ENCODE peak calls at places on chromosomes 12 and 14, in five cellular contexts. D is MCF 10A, W is astrocyte of the spinal cord, C is GM13976, P is dorsolateral prefrontal cortex. G is an unnamed sample.
A peak's percentile ranks its signal among the peaks of the same experiment; 100 is the strongest.

GRCh38 chr12:91413591-91413990 is 231.0 kb upstream of the DCN start:
- DNase-seq in D (peak; percentile 85), W (peak; percentile 43), C (no peak), P (no peak), G (no peak)

GRCh38 chr12:20142956-20143355 is 225.4 kb upstream of the PDE3A start:
- DNase-seq in D (no peak), W (no peak), C (no peak), P (no peak), G (no peak)

GRCh38 chr12:66087365-66087943 is 43.1 kb downstream of the LLPH start:
- DNase-seq in D (peak; percentile 79), W (peak; percentile 79), C (peak; percentile 57), P (peak; percentile 55), G (peak; percentile 75)

GRCh38 chr14:58107947-58108552 is 44.0 kb downstream of the ARMH4 start:
- DNase-seq in D (peak; percentile 56), W (peak; percentile 78), C (peak; percentile 48), P (no peak), G (peak; percentile 40)

GRCh38 chr12:52023976-52024688 is 17.4 kb downstream of the TAMALIN start:
- DNase-seq in D (no peak), W (no peak), C (no peak), P (no peak), G (no peak)

GRCh38 chr12:112418596-112419268 is at the start of gene PTPN11:
- DNase-seq in D (peak; percentile 80), W (peak; percentile 83), C (peak; percentile 92), P (peak; percentile 93), G (peak; percentile 84)

GRCh38 chr12:91138337-91138905 is 27.1 kb upstream of the LUM start:
- DNase-seq in D (no peak), W (no peak), C (no peak), P (no peak), G (no peak)

GRCh38 chr14:72754949-72755348 is 139.0 kb downstream of the DPF3 start:
- DNase-seq in D (no peak), W (no peak), C (no peak), P (no peak), G (no peak)

GRCh38 chr12:102849722-102850447 is 67.2 kb downstream of the PAH start:
- DNase-seq in D (no peak), W (no peak), C (no peak), P (no peak), G (no peak)

GRCh38 chr12:102847131-102847530 is 69.9 kb downstream of the PAH start:
- DNase-seq in D (no peak), W (no peak), C (no peak), P (no peak), G (no peak)

GRCh38 chr12:102851246-102851645 is 65.8 kb downstream of the PAH start:
- DNase-seq in D (no peak), W (no peak), C (no peak), P (no peak), G (no peak)

DNA sequence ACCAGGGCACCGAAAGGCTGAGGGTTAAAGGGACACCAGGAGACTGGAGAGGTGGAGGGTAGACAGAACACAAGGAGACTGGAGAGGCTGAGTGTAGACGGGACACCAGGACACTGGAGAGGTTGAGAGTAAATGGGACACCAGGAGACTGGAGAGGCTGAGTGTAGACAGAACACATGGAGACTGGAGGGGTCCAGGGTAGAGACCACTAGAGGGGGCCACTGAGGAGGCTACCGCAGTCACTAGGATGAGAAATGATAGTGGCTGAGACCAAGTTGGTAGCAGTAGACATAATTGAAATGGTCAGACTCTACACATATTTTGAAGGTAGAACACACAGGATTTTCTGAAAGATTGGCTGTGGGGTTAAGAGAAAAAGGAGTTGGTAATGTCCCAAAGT is 68.2 kb downstream of the PAH start:
- DNase-seq in D (no peak), W (no peak), C (no peak), P (no peak), G (no peak)
- TF ChIP-seq CTCF in D (no peak), W (no peak), C (no peak), P (no peak), G (no peak)

GRCh38 chr14:93337143-93337753 is 4.4 kb upstream of the BTBD7 start:
- DNase-seq in D (no peak), W (no peak), C (no peak), P (no peak), G (no peak)

GRCh38 chr14:93332853-93333630 is at the start of gene BTBD7:
- DNase-seq in D (peak; percentile 95), W (peak; percentile 96), C (peak; percentile 98), P (peak; percentile 95), G (peak; percentile 96)

GRCh38 chr14:93343266-93343665 is 3.7 kb upstream of the COX8C start:
- DNase-seq in D (no peak), W (no peak), C (no peak), P (no peak), G (no peak)

GRCh38 chr14:93333631-93334095 is 827 bp upstream of the BTBD7 start:
- DNase-seq in D (no peak), W (peak; percentile 22), C (no peak), P (no peak), G (no peak)

DNA sequence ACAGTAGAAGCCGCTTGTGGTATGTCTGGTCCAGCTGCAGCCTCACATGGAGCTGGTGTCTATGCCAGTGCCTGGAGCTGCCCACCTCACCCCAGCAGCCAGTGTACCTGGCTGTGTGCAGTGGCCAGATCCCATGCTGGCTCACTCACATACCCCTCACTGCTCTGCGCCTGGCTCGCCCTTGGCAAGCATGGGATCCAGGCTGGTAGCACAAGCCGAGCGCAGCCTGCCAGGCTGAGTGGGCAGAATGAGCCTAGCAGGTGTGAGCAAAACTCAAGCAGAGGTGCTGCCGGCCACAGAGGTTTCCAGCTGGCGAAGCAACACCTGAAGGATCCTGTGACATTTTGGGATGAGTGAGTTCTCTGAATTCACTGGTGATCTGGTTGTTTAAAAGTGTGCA is 5.0 kb upstream of the BTBD7 start:
- DNase-seq in D (no peak), W (no peak), C (no peak), P (no peak), G (no peak)
- TF ChIP-seq CTCF in D (no peak), W (no peak), C (no peak), P (no peak), G (no peak)

GRCh38 chr12:127623362-127623761 is 643.6 kb upstream of the TMEM132C start:
- DNase-seq in D (no peak), W (no peak), C (no peak), P (no peak), G (no peak)
- TF ChIP-seq CTCF in D (no peak), W (no peak), C (no peak), P (no peak), G (no peak)

DNA sequence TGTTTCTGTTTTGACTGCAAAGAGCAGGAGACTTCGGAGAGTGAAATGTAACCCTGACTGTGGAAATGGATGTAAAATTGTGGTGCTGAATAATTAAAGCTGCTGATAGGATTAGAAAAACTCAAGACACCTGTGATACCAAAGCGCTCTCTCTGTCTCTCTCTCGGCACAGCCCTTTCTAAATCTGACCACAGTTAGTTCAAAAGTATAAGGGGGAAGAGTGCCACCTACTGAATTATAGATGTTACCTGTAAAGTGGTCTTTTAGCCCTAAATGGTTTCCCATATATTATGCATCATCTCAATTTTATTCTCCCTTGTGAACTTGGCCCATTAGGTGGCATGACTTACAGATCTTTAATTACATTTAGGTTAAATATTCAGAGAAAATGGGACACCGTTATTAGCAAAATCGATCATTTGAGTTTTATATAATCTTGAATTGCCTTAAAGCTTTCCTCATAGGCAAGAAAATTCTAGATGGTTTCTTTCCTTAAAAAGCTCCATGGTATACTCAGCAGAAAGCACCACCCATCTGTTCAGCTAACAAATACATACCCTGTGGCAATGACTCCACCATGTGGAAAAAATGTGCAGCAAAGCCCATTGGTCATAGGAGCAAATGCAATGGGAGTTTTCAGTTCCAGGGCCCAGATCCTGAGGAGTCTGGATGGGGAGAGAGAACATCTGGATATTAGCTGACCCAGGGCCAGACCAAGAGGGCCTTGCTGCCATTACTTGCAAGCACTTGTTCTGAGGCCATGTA is 18.1 kb downstream of the RFC5 start:
- DNase-seq in D (peak; percentile 64), W (peak; percentile 50), C (no peak), P (no peak), G (no peak)
- TF ChIP-seq CTCF in D (peak; percentile 49), W (peak; percentile 55), C (peak; percentile 23), P (peak; percentile 52), G (peak; percentile 55)

DNA sequence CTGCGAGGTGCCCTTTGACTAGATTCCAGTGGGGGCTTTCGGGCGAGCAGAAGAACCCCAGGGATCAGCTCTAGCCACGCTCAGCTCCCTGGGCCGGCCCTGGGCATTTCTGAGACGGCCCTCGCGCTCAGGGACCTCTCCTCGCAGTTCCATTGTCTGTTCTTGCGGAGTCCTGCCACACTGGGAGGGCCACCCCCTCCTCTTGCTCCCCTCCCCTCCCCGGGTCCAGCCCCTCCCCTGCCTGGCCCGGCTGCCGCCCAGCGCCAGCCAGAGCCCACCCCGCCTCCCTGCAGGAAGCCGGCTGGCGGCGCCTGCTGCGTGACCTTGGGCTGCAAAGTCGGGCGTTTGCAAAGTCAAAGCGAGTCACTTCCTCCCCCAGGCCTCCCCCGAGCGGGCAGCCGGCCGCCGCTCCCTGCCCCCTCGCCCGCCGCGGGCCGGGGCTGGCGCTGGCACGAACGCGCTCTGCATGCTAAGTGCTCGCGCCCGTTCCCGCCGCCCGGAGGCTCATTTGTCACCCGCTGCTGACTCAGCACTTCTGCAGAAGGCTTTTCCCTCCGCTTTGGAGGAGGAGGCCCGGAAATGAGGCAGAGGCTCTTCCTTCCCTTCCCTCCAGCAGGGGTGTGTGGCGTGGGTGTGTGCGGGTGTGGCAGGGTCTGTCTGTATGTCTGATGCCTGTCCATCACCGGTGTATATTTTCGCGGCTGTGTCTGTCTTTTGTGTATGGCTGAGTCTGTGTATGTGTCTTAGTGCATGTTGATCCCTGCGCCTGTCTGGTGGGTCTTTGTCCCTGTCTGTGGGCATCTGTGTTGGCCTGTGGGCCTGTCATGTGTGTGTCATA is 72.0 kb downstream of the IRF2BPL start:
- DNase-seq in D (peak; percentile 97), W (peak; percentile 92), C (peak; percentile 57), P (peak; percentile 95), G (peak; percentile 88)
- TF ChIP-seq CTCF in D (no peak), W (no peak), C (no peak), P (no peak), G (no peak)

G was measured in neural crest cell.